ENCODE peak calls at places on chromosomes 13 and 19, in nine cellular contexts. U is NCI-H146; J is Peyer's patch; E is pons; F is psoas muscle; M is activated effector memory CD4-positive, alpha-beta T cell treated with Interleukin-2 at 50 U/mL for 16 hours; B is stimulated activated CD4-positive, alpha-beta T cell treated with anti-CD3 and anti-CD28 coated beads, Interleukin-1b, Interleukin-23, amount 100 ng/mL, for 1 hour; D is fibroblast of gingiva; L is left colon. V is an unnamed sample.

GRCh38 chr13:73967397-73968165 is 166.6 kb downstream of the KLF12 start:
- DNase-seq in D (no peak), M (no peak), U (no peak), L (no peak), F (no peak), J (peak; percentile 37), E (no peak), B (no peak), V (no peak)

GRCh38 chr13:109431217-109431616 is 355.2 kb downstream of the IRS2 start:
- DNase-seq in L (no peak), E (no peak), J (no peak), D (no peak), U (no peak), M (no peak), B (no peak), F (no peak), V (no peak)

GRCh38 chr19:35704218-35704617 is at the start of gene ZBTB32:
- DNase-seq in L (no peak), E (no peak), B (no peak), U (no peak), D (peak; percentile 30), M (no peak), F (no peak), J (no peak), V (peak; percentile 65)

GRCh38 chr13:32881792-32882175 is 134.4 kb upstream of the KL start:
- DNase-seq in U (peak; percentile 89), F (no peak), D (no peak), J (no peak), B (no peak), E (no peak), L (no peak), M (no peak), V (no peak)

GRCh38 chr13:99145461-99145860 is 55.2 kb upstream of the UBAC2 start:
- DNase-seq in F (no peak), U (no peak), E (no peak), M (no peak), B (no peak), L (no peak), D (no peak), J (no peak), V (no peak)

GRCh38 chr19:45769821-45770191 is 754 bp upstream of the SIX5 start:
- DNase-seq in F (peak; percentile 79), B (no peak), L (peak; percentile 64), J (peak; percentile 58), E (peak; percentile 60), U (peak; percentile 62), M (peak; percentile 58), D (peak; percentile 40), V (peak; percentile 50)

GRCh38 chr13:49530452-49530851 is 34.7 kb downstream of the PHF11 start:
- DNase-seq in E (peak; percentile 75), B (no peak), D (no peak), J (peak; percentile 44), F (no peak), U (no peak), M (no peak), L (no peak), V (no peak)

GRCh38 chr19:778910-779653 is 18.2 kb upstream of the PTBP1 start:
- DNase-seq in D (peak; percentile 97), U (peak; percentile 37), B (no peak), L (no peak), M (no peak), E (no peak), F (peak; percentile 78), J (no peak), V (peak; percentile 99)

GRCh38 chr19:46372901-46373572 is 26.1 kb downstream of the PPP5C start:
- DNase-seq in U (no peak), E (no peak), F (no peak), D (peak; percentile 72), J (no peak), M (no peak), L (no peak), B (no peak), V (peak; percentile 83)

GRCh38 chr13:107373551-107373950 is 805.6 kb upstream of the ARGLU1 start:
- DNase-seq in F (no peak), M (no peak), L (no peak), U (no peak), E (peak; percentile 48), J (no peak), B (no peak), D (peak; percentile 73), V (peak; percentile 87)

GRCh38 chr19:10612515-10613119 is 12.7 kb upstream of the SLC44A2 start:
- DNase-seq in L (peak; percentile 53), D (peak; percentile 16), M (no peak), E (peak; percentile 63), F (peak; percentile 92), U (no peak), J (no peak), B (no peak), V (no peak)

GRCh38 chr19:16627194-16627927 is 643 bp downstream of the MED26 start:
- DNase-seq in E (no peak), F (peak; percentile 64), M (peak; percentile 5), U (no peak), B (no peak), D (no peak), J (no peak), L (peak; percentile 37), V (no peak)

GRCh38 chr19:49212302-49212701 is 54.7 kb downstream of the TRPM4 start:
- DNase-seq in D (peak; percentile 16), L (no peak), F (no peak), E (no peak), B (no peak), J (no peak), M (no peak), U (no peak), V (peak; percentile 54)

GRCh38 chr13:33691980-33692379 is 126.0 kb upstream of the RFC3 start:
- DNase-seq in E (no peak), J (no peak), D (no peak), B (no peak), U (no peak), F (no peak), M (no peak), L (no peak), V (no peak)

GRCh38 chr19:38223119-38223523 is 901 bp downstream of the DPF1 start:
- DNase-seq in L (no peak), D (no peak), M (no peak), U (no peak), F (no peak), B (no peak), J (no peak), E (no peak), V (no peak)

GRCh38 chr19:14554382-14554812 is 17.5 kb downstream of the NDUFB7 start:
- DNase-seq in B (no peak), U (no peak), L (peak; percentile 49), D (no peak), J (no peak), M (no peak), F (no peak), E (peak; percentile 65), V (no peak)

GRCh38 chr13:75762066-75762937 is 126.2 kb downstream of the LMO7 start:
- DNase-seq in U (no peak), M (no peak), D (no peak), E (peak; percentile 7), J (peak; percentile 21), F (no peak), B (no peak), L (no peak), V (peak; percentile 74)

GRCh38 chr13:94854688-94855087 is 142.3 kb upstream of the SOX21 start:
- DNase-seq in E (no peak), M (no peak), D (no peak), B (no peak), J (no peak), U (no peak), L (no peak), F (no peak), V (no peak)

GRCh38 chr19:3142292-3142670 is 6.4 kb downstream of the GNA15 start:
- DNase-seq in L (no peak), D (peak; percentile 75), J (no peak), M (no peak), B (no peak), U (no peak), E (no peak), F (no peak), V (peak; percentile 58)

GRCh38 chr19:50510700-50511068 is 307 bp downstream of the JOSD2 start:
- DNase-seq in M (no peak), J (no peak), D (no peak), L (no peak), B (no peak), F (no peak), E (peak; percentile 77), U (peak; percentile 97), V (peak; percentile 26)